ENCODE peak calls at places on chromosome 14, in five cellular contexts. J, L, I, Z and P are unnamed samples.

GRCh38 chr14:22774011-22774706 is 7.7 kb downstream of the OXA1L start:
- DNase-seq in J (no peak), L (no peak), I (no peak), Z (no peak), P (no peak)

GRCh38 chr14:23005861-23006534 is 3.9 kb downstream of the C14orf93 start:
- DNase-seq in J (no peak), L (no peak), I (no peak), Z (no peak), P (no peak)

GRCh38 chr14:94904636-94905035 is 134.7 kb upstream of the GSC start:
- DNase-seq in J (no peak), L (no peak), I (no peak), Z (no peak), P (no peak)

GRCh38 chr14:83294941-83295340 is 1761.3 kb upstream of the SEL1L start:
- DNase-seq in J (no peak), L (no peak), I (no peak), Z (no peak), P (no peak)

GRCh38 chr14:36988989-36989388 is 183.4 kb downstream of the SLC25A21 start:
- DNase-seq in J (no peak), L (no peak), I (no peak), Z (no peak), P (no peak)

GRCh38 chr14:106619618-106620017 is 1093.2 kb downstream of the TMEM121 start:
- DNase-seq in J (no peak), L (no peak), I (no peak), Z (no peak), P (no peak)

GRCh38 chr14:103623883-103624482 is 5.0 kb upstream of the KLC1 start:
- DNase-seq in J (no peak), L (no peak), I (no peak), Z (no peak), P (no peak)

GRCh38 chr14:19878029-19878642 is 3.2 kb downstream of the OR4K2 start:
- DNase-seq in J (no peak), L (no peak), I (no peak), Z (no peak), P (no peak)

GRCh38 chr14:58287607-58288042 is 10.7 kb upstream of the ARID4A start:
- DNase-seq in J (no peak), L (no peak), I (no peak), Z (no peak), P (no peak)

GRCh38 chr14:62528296-62528695 is 517.0 kb downstream of the KCNH5 start:
- DNase-seq in J (no peak), L (no peak), I (no peak), Z (no peak), P (no peak)

GRCh38 chr14:86143248-86143647 is 613.3 kb downstream of the FLRT2 start:
- DNase-seq in J (no peak), L (no peak), I (no peak), Z (no peak), P (no peak)

GRCh38 chr14:94423465-94424056 is 29.0 kb downstream of the SERPINA11 start:
- DNase-seq in J (peak), L (peak), I (peak), Z (peak), P (peak)

GRCh38 chr14:37870947-37871346 is 275.5 kb downstream of the TTC6 start:
- DNase-seq in J (no peak), L (no peak), I (no peak), Z (no peak), P (no peak)

GRCh38 chr14:21063479-21063878 is 5.9 kb downstream of the RNASE8 start:
- DNase-seq in J (peak), L (no peak), I (no peak), Z (no peak), P (no peak)

GRCh38 chr14:73576391-73576790 is 7.4 kb downstream of the ACOT2 start:
- DNase-seq in J (no peak), L (no peak), I (no peak), Z (no peak), P (no peak)

GRCh38 chr14:94066089-94066676 is 14.8 kb downstream of the DDX24 start:
- DNase-seq in J (peak), L (no peak), I (no peak), Z (no peak), P (no peak)

GRCh38 chr14:23551266-23552028 is at the start of gene ZFHX2:
- DNase-seq in J (peak), L (peak), I (peak), Z (peak), P (peak)

GRCh38 chr14:35855886-35856481 is 29.8 kb downstream of the BRMS1L start:
- DNase-seq in J (no peak), L (no peak), I (no peak), Z (no peak), P (no peak)

GRCh38 chr14:57029620-57030253 is 219.5 kb upstream of the OTX2 start:
- DNase-seq in J (no peak), L (no peak), I (no peak), Z (no peak), P (no peak)

GRCh38 chr14:95537298-95538089 is 2.6 kb downstream of the GLRX5 start:
- DNase-seq in J (no peak), L (no peak), I (no peak), Z (no peak), P (no peak)

GRCh38 chr14:96461950-96462798 is 40.0 kb upstream of the PAPOLA start:
- DNase-seq in J (peak), L (no peak), I (no peak), Z (no peak), P (no peak)